ENCODE peak calls at places on chromosomes 3 and 15, in six cellular contexts. W is WTC11, L is HepG2, C is HCT116, T is GM12878, K is K562. V is an unnamed sample.

GRCh38 chr3:139388077-139388476 is 1.4 kb downstream of the COPB2 start:
- DNase-seq in W (no peak), L (no peak), C (no peak), T (no peak), K (peak), V (no peak)

GRCh38 chr3:51678685-51679084 is 7.6 kb downstream of the TEX264 start:
- DNase-seq in W (no peak), L (no peak), C (no peak), T (no peak), K (no peak), V (no peak)

GRCh38 chr3:36077320-36077719 is 303.0 kb upstream of the STAC start:
- DNase-seq in W (no peak), L (no peak), C (no peak), T (no peak), K (no peak), V (no peak)

GRCh38 chr15:65550681-65551098 is 20.4 kb downstream of the HACD3 start:
- DNase-seq in W (no peak), L (no peak), C (no peak), T (no peak), K (peak), V (no peak)

GRCh38 chr3:139830817-139831216 is 104.2 kb upstream of the CLSTN2 start:
- DNase-seq in W (peak), L (no peak), C (no peak), T (no peak), K (no peak), V (no peak)

GRCh38 chr3:10702961-10703740 is 112.9 kb upstream of the SLC6A11 start:
- DNase-seq in W (peak), L (no peak), C (peak), T (no peak), K (peak), V (peak)

GRCh38 chr15:71066983-71067382 is 48.3 kb upstream of the THSD4 start:
- DNase-seq in W (no peak), L (no peak), C (no peak), T (no peak), K (no peak), V (no peak)

GRCh38 chr3:109241459-109241858 is 74.9 kb downstream of the DPPA2 start:
- DNase-seq in W (no peak), L (no peak), C (no peak), T (no peak), K (no peak), V (no peak)

GRCh38 chr15:98609144-98609852 is 39.0 kb upstream of the IGF1R start:
- DNase-seq in W (peak), L (no peak), C (peak), T (no peak), K (no peak), V (peak)

GRCh38 chr3:20323307-20323927 is 137.4 kb upstream of the SGO1 start:
- DNase-seq in W (no peak), L (peak), C (no peak), T (no peak), K (peak), V (no peak)

GRCh38 chr15:100878130-100878529 is 1.5 kb upstream of the ALDH1A3 start:
- DNase-seq in W (no peak), L (no peak), C (no peak), T (no peak), K (no peak), V (no peak)

GRCh38 chr15:99729920-99730319 is 3.3 kb downstream of the LYSMD4 start:
- DNase-seq in W (peak), L (no peak), C (no peak), T (no peak), K (peak), V (no peak)

GRCh38 chr3:69967156-69967555 is 32.4 kb upstream of the SAMMSON start:
- DNase-seq in W (no peak), L (no peak), C (no peak), T (no peak), K (no peak), V (no peak)

GRCh38 chr3:169146866-169147245 is 516.7 kb downstream of the MECOM start:
- DNase-seq in W (no peak), L (no peak), C (no peak), T (no peak), K (no peak), V (no peak)

GRCh38 chr15:92821491-92822116 is 78.5 kb upstream of the CHD2 start:
- DNase-seq in W (no peak), L (no peak), C (no peak), T (no peak), K (no peak), V (no peak)

GRCh38 chr3:46297658-46298423 is 55.6 kb downstream of the CCR3 start:
- DNase-seq in W (no peak), L (no peak), C (no peak), T (no peak), K (no peak), V (no peak)

GRCh38 chr15:48190932-48191573 is 412 bp upstream of the CTXN2 start:
- DNase-seq in W (peak), L (peak), C (no peak), T (no peak), K (peak), V (peak)

GRCh38 chr15:74901612-74902063 is 5.0 kb downstream of the FAM219B start:
- DNase-seq in W (peak), L (peak), C (no peak), T (no peak), K (peak), V (no peak)

GRCh38 chr3:170244566-170244965 is 22.3 kb downstream of the PRKCI start:
- DNase-seq in W (no peak), L (no peak), C (no peak), T (no peak), K (no peak), V (no peak)

GRCh38 chr15:40241305-40242215 is 2.7 kb downstream of the PAK6 start:
- DNase-seq in W (no peak), L (no peak), C (no peak), T (no peak), K (no peak), V (no peak)

GRCh38 chr15:79004336-79004735 is 59.5 kb upstream of the CTSH start:
- DNase-seq in W (no peak), L (peak), C (peak), T (peak), K (peak), V (no peak)

GRCh38 chr3:7709383-7710082 is 792.1 kb upstream of the LMCD1 start:
- DNase-seq in W (no peak), L (no peak), C (peak), T (no peak), K (no peak), V (no peak)

GRCh38 chr3:141729240-141729639 is 8.9 kb upstream of the RNF7 start:
- DNase-seq in W (peak), L (no peak), C (no peak), T (no peak), K (no peak), V (no peak)

GRCh38 chr3:147699175-147699838 is 290.1 kb downstream of the ZIC1 start:
- DNase-seq in W (no peak), L (no peak), C (peak), T (no peak), K (no peak), V (no peak)

GRCh38 chr3:195062866-195063540 is 208.0 kb downstream of the XXYLT1 start:
- DNase-seq in W (no peak), L (no peak), C (no peak), T (no peak), K (no peak), V (no peak)

GRCh38 chr3:195061756-195062655 is 209.0 kb downstream of the XXYLT1 start:
- DNase-seq in W (no peak), L (no peak), C (no peak), T (no peak), K (no peak), V (no peak)

GRCh38 chr3:195064300-195064931 is 206.5 kb downstream of the XXYLT1 start:
- DNase-seq in W (no peak), L (peak), C (no peak), T (no peak), K (no peak), V (no peak)

GRCh38 chr3:195065142-195065863 is 205.7 kb downstream of the XXYLT1 start:
- DNase-seq in W (no peak), L (no peak), C (no peak), T (no peak), K (no peak), V (no peak)

GRCh38 chr3:195063596-195064193 is 207.3 kb downstream of the XXYLT1 start:
- DNase-seq in W (no peak), L (no peak), C (no peak), T (no peak), K (peak), V (no peak)
- TF ChIP-seq ATF3 in W (no peak), L (no peak), C (no peak), T (no peak), K (no peak), V (no peak)

GRCh38 chr3:175312766-175313165 is 453.6 kb downstream of the NAALADL2 start:
- DNase-seq in W (no peak), L (no peak), C (no peak), T (no peak), K (no peak), V (no peak)
- TF ChIP-seq ATF3 in W (no peak), L (no peak), C (no peak), T (no peak), K (no peak), V (no peak)

DNA sequence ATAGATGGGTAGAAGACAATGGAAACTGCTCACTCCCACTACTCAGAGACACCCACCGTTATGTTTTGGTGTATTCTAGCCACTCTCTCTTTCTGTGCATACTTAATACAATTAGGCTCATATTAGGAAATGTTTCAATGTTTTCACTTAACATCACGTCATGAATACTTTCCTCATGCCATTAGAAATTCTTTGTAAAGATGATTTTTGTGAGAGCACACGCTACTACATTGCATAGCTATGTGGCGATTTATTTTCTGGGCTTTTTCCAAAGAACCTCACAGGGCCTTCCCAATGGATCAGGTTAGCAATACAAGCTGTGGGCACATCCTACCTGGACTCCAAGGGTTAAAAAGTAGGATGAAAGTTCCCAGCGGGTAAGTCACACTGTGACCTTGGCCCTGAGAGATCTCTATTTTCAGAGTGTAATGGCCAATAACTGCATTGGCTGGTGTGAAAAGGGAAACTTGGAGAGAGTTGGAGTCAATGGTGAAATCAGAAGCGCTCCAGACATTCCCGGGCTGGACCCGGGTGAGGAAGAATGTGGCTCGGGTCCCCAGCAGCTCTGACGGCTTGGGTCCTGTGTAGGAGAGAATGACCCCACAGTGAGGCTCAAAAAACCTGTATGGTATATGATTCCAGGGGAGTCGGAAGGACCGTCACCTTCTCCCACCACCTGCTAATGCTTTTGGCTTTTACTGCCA is 25.8 kb upstream of the TGM5 start:
- DNase-seq in W (no peak), L (no peak), C (no peak), T (no peak), K (no peak), V (no peak)
- TF ChIP-seq ATF3 in W (no peak), L (no peak), C (no peak), T (no peak), K (no peak), V (no peak)

GRCh38 chr15:31387101-31387482 is 60.5 kb downstream of the KLF13 start:
- DNase-seq in W (no peak), L (no peak), C (no peak), T (no peak), K (no peak), V (no peak)
- TF ChIP-seq ATF3 in W (no peak), L (no peak), C (no peak), T (no peak), K (no peak), V (no peak)

GRCh38 chr3:64405211-64405818 is 180.0 kb upstream of the PRICKLE2 start:
- DNase-seq in W (no peak), L (no peak), C (no peak), T (no peak), K (no peak), V (no peak)

GRCh38 chr3:64414043-64414442 is 188.8 kb upstream of the PRICKLE2 start:
- DNase-seq in W (no peak), L (no peak), C (no peak), T (peak), K (no peak), V (no peak)

GRCh38 chr3:64410226-64410625 is 185.0 kb upstream of the PRICKLE2 start:
- DNase-seq in W (no peak), L (no peak), C (no peak), T (no peak), K (no peak), V (no peak)

GRCh38 chr3:64411101-64411500 is 185.8 kb upstream of the PRICKLE2 start:
- DNase-seq in W (no peak), L (no peak), C (no peak), T (no peak), K (no peak), V (no peak)

GRCh38 chr3:64408770-64409169 is 183.5 kb upstream of the PRICKLE2 start:
- DNase-seq in W (no peak), L (no peak), C (no peak), T (no peak), K (no peak), V (no peak)
- TF ChIP-seq ATF3 in W (no peak), L (no peak), C (no peak), T (no peak), K (no peak), V (no peak)

GRCh38 chr15:50814634-50815033 is 49.1 kb upstream of the SPPL2A start:
- DNase-seq in W (no peak), L (no peak), C (no peak), T (no peak), K (no peak), V (no peak)

GRCh38 chr15:50810128-50810527 is 44.6 kb upstream of the SPPL2A start:
- DNase-seq in W (no peak), L (no peak), C (no peak), T (no peak), K (no peak), V (no peak)

GRCh38 chr15:50813865-50814264 is 48.4 kb upstream of the SPPL2A start:
- DNase-seq in W (no peak), L (no peak), C (no peak), T (no peak), K (no peak), V (no peak)

GRCh38 chr15:50816191-50816590 is 50.7 kb upstream of the SPPL2A start:
- DNase-seq in W (no peak), L (no peak), C (no peak), T (no peak), K (peak), V (no peak)

GRCh38 chr15:50813089-50813488 is 47.6 kb upstream of the SPPL2A start:
- DNase-seq in W (no peak), L (no peak), C (no peak), T (no peak), K (no peak), V (no peak)
- TF ChIP-seq ATF3 in W (no peak), L (no peak), C (no peak), T (no peak), K (no peak), V (no peak)

DNA sequence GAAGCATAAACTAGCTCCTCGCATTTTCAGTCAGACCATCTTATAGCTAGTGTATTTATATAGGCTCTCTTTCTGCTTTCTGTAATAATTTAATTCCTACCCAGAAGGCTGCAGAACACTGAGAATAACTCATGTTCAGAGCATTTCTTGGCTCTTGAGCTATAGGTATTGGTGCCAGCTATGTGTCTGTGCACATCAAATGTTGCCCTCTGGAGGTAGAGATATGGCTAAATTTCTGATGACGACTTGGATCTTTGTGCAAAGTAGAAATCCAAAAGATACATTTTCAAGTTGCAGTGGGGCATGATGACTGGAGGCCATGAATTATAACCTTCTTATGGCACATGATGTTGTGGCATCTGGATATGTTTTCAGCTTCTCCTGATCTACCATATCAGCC is 336.2 kb upstream of the TPM1 start:
- DNase-seq in W (no peak), L (no peak), C (no peak), T (no peak), K (no peak), V (no peak)
- TF ChIP-seq ATF3 in W (no peak), L (no peak), C (no peak), T (no peak), K (no peak), V (no peak)

GRCh38 chr3:86990171-86990733 is 697 bp downstream of the VGLL3 start:
- DNase-seq in W (peak), L (no peak), C (no peak), T (no peak), K (no peak), V (peak)
- TF ChIP-seq ATF3 in W (no peak), L (no peak), C (no peak), T (no peak), K (no peak), V (no peak)

V was measured in H1.